ENCODE peak calls at places on chromosomes 6 and 20, in six cellular contexts. One of them, this sample, is unnamed.

GRCh38 chr6:17394192-17394611 is 807 bp downstream of the CAP2 start:
- DNase-seq in adrenal gland: peak
- DNase-seq in AG04450: no peak
- DNase-seq in mesothelial cell of epicardium: peak
- DNase-seq in IMR-90: peak
- DNase-seq in Calu3: peak
- DNase-seq in this sample: peak

GRCh38 chr20:43751167-43752050 is 24.6 kb upstream of the GTSF1L start:
- DNase-seq in IMR-90: peak
- DNase-seq in adrenal gland: no peak
- DNase-seq in Calu3: no peak
- DNase-seq in AG04450: peak
- DNase-seq in mesothelial cell of epicardium: no peak
- DNase-seq in this sample: no peak

GRCh38 chr6:45808041-45808440 is 207.6 kb downstream of the CLIC5 start:
- DNase-seq in IMR-90: no peak
- DNase-seq in AG04450: no peak
- DNase-seq in Calu3: no peak
- DNase-seq in mesothelial cell of epicardium: no peak
- DNase-seq in adrenal gland: no peak
- DNase-seq in this sample: no peak

GRCh38 chr6:37512400-37512958 is 12.8 kb upstream of the CCDC167 start:
- DNase-seq in IMR-90: no peak
- DNase-seq in adrenal gland: no peak
- DNase-seq in mesothelial cell of epicardium: no peak
- DNase-seq in AG04450: no peak
- DNase-seq in Calu3: no peak
- DNase-seq in this sample: no peak

GRCh38 chr6:20338160-20338559 is 63.5 kb upstream of the E2F3 start:
- DNase-seq in IMR-90: peak
- DNase-seq in adrenal gland: no peak
- DNase-seq in mesothelial cell of epicardium: no peak
- DNase-seq in Calu3: no peak
- DNase-seq in AG04450: no peak
- DNase-seq in this sample: no peak

GRCh38 chr6:11358904-11359840 is 126.7 kb upstream of the NEDD9 start:
- DNase-seq in AG04450: no peak
- DNase-seq in Calu3: no peak
- DNase-seq in adrenal gland: no peak
- DNase-seq in mesothelial cell of epicardium: no peak
- DNase-seq in IMR-90: no peak
- DNase-seq in this sample: no peak

GRCh38 chr6:27161946-27162603 is 85.4 kb upstream of the PRSS16 start:
- DNase-seq in Calu3: peak
- DNase-seq in IMR-90: peak
- DNase-seq in AG04450: no peak
- DNase-seq in adrenal gland: peak
- DNase-seq in mesothelial cell of epicardium: no peak
- DNase-seq in this sample: peak

GRCh38 chr6:1526689-1527088 is 83.0 kb upstream of the FOXC1 start:
- DNase-seq in mesothelial cell of epicardium: no peak
- DNase-seq in AG04450: no peak
- DNase-seq in IMR-90: no peak
- DNase-seq in Calu3: no peak
- DNase-seq in adrenal gland: peak
- DNase-seq in this sample: no peak

GRCh38 chr20:46229478-46229877 is 78.8 kb downstream of the CDH22 start:
- DNase-seq in mesothelial cell of epicardium: no peak
- DNase-seq in AG04450: no peak
- DNase-seq in adrenal gland: no peak
- DNase-seq in IMR-90: no peak
- DNase-seq in Calu3: no peak
- DNase-seq in this sample: no peak

GRCh38 chr6:124958759-124959354 is 3.4 kb upstream of the RNF217 start:
- DNase-seq in Calu3: no peak
- DNase-seq in IMR-90: peak
- DNase-seq in AG04450: no peak
- DNase-seq in mesothelial cell of epicardium: no peak
- DNase-seq in adrenal gland: no peak
- DNase-seq in this sample: no peak

GRCh38 chr20:38255389-38255788 is 5.1 kb downstream of the KIAA1755 start:
- DNase-seq in IMR-90: peak
- DNase-seq in AG04450: no peak
- DNase-seq in mesothelial cell of epicardium: no peak
- DNase-seq in adrenal gland: no peak
- DNase-seq in Calu3: no peak
- DNase-seq in this sample: no peak

GRCh38 chr6:38776515-38776914 is 61.4 kb downstream of the DNAH8 start:
- DNase-seq in Calu3: no peak
- DNase-seq in mesothelial cell of epicardium: no peak
- DNase-seq in AG04450: no peak
- DNase-seq in IMR-90: peak
- DNase-seq in adrenal gland: no peak
- DNase-seq in this sample: no peak

GRCh38 chr20:52056203-52057062 is 135.1 kb downstream of the ZFP64 start:
- DNase-seq in mesothelial cell of epicardium: no peak
- DNase-seq in Calu3: no peak
- DNase-seq in AG04450: peak
- DNase-seq in adrenal gland: no peak
- DNase-seq in IMR-90: peak
- DNase-seq in this sample: no peak

GRCh38 chr6:3665608-3666007 is 85.9 kb downstream of the PXDC1 start:
- DNase-seq in mesothelial cell of epicardium: no peak
- DNase-seq in IMR-90: no peak
- DNase-seq in AG04450: no peak
- DNase-seq in adrenal gland: no peak
- DNase-seq in Calu3: no peak
- DNase-seq in this sample: no peak
- TF ChIP-seq CTCF in mesothelial cell of epicardium: no peak
- TF ChIP-seq CTCF in IMR-90: no peak
- TF ChIP-seq CTCF in AG04450: no peak
- TF ChIP-seq CTCF in adrenal gland: no peak
- TF ChIP-seq CTCF in Calu3: no peak
- TF ChIP-seq CTCF in this sample: no peak

GRCh38 chr6:23325065-23325464 is 755.7 kb downstream of the HDGFL1 start:
- DNase-seq in AG04450: no peak
- DNase-seq in IMR-90: no peak
- DNase-seq in adrenal gland: no peak
- DNase-seq in Calu3: no peak
- DNase-seq in mesothelial cell of epicardium: no peak
- DNase-seq in this sample: no peak

GRCh38 chr6:23330632-23331031 is 761.3 kb downstream of the HDGFL1 start:
- DNase-seq in Calu3: no peak
- DNase-seq in mesothelial cell of epicardium: no peak
- DNase-seq in adrenal gland: no peak
- DNase-seq in AG04450: no peak
- DNase-seq in IMR-90: no peak
- DNase-seq in this sample: no peak

GRCh38 chr6:23334360-23334759 is 765.0 kb downstream of the HDGFL1 start:
- DNase-seq in IMR-90: no peak
- DNase-seq in AG04450: no peak
- DNase-seq in adrenal gland: no peak
- DNase-seq in Calu3: no peak
- DNase-seq in mesothelial cell of epicardium: no peak
- DNase-seq in this sample: no peak

DNA sequence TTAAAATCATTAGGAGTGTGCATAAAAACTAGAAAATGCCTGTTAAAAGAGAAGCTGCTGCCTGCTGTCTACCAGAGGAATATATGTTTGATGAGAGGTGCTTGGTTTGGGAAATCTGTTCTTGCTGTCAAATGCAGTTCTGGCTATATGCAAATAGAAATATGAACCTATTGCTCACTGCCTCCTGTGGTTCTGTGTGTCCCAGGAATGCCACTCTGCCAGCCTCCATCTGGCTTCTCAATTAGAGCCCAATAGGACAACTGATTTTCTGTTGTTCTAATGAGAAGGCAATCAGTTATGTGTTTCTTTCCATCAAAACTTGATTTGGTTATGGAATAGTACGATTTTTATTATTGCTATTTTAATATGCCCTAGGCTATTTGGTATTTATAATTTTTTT is 759.7 kb downstream of the HDGFL1 start:
- DNase-seq in IMR-90: no peak
- DNase-seq in Calu3: no peak
- DNase-seq in AG04450: no peak
- DNase-seq in adrenal gland: no peak
- DNase-seq in mesothelial cell of epicardium: no peak
- DNase-seq in this sample: no peak
- TF ChIP-seq CTCF in IMR-90: no peak
- TF ChIP-seq CTCF in Calu3: no peak
- TF ChIP-seq CTCF in AG04450: no peak
- TF ChIP-seq CTCF in adrenal gland: no peak
- TF ChIP-seq CTCF in mesothelial cell of epicardium: no peak
- TF ChIP-seq CTCF in this sample: no peak

GRCh38 chr6:44078219-44078794 is 48.9 kb downstream of the MRPL14 start:
- DNase-seq in mesothelial cell of epicardium: no peak
- DNase-seq in IMR-90: no peak
- DNase-seq in adrenal gland: no peak
- DNase-seq in AG04450: no peak
- DNase-seq in Calu3: no peak
- DNase-seq in this sample: no peak
- TF ChIP-seq CTCF in mesothelial cell of epicardium: no peak
- TF ChIP-seq CTCF in IMR-90: no peak
- TF ChIP-seq CTCF in adrenal gland: no peak
- TF ChIP-seq CTCF in AG04450: no peak
- TF ChIP-seq CTCF in Calu3: no peak
- TF ChIP-seq CTCF in this sample: no peak

GRCh38 chr6:7846971-7847818 is 63.4 kb downstream of the TXNDC5 start:
- DNase-seq in mesothelial cell of epicardium: no peak
- DNase-seq in AG04450: peak
- DNase-seq in Calu3: no peak
- DNase-seq in IMR-90: peak
- DNase-seq in adrenal gland: peak
- DNase-seq in this sample: no peak
- TF ChIP-seq CTCF in mesothelial cell of epicardium: no peak
- TF ChIP-seq CTCF in AG04450: peak
- TF ChIP-seq CTCF in Calu3: no peak
- TF ChIP-seq CTCF in IMR-90: peak
- TF ChIP-seq CTCF in adrenal gland: no peak
- TF ChIP-seq CTCF in this sample: no peak

DNA sequence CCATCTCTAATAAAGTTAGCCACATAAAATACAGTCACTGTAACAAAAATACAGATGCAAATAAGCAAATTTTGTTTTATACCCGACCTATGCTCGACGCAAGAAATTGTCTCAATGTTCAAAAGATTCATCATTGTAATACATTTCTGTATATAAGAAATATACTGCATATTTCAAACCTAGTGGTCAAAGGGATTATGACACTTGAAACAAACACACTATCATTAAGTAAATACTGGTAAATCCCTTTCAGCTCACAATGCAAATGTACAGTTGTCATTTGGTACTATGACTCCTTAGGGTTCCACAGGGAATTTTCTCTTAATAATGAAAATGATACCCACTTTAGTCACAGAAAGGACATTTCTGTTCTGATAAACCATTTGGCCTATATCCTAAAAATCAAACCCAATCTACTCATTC is 2.2 kb downstream of the HIVEP2 start:
- DNase-seq in IMR-90: peak
- DNase-seq in mesothelial cell of epicardium: no peak
- DNase-seq in adrenal gland: no peak
- DNase-seq in AG04450: no peak
- DNase-seq in Calu3: no peak
- DNase-seq in this sample: no peak
- TF ChIP-seq CTCF in IMR-90: peak
- TF ChIP-seq CTCF in mesothelial cell of epicardium: peak
- TF ChIP-seq CTCF in adrenal gland: peak
- TF ChIP-seq CTCF in AG04450: peak
- TF ChIP-seq CTCF in Calu3: no peak
- TF ChIP-seq CTCF in this sample: peak

This sample was measured in endothelial cell.